ENCODE peak calls at places on chromosomes 16 and 17, in four cellular contexts. O is ACHN; F is NCI-H187; Y is stimulated activated CD4-positive, alpha-beta T cell treated with anti-CD3 and anti-CD28 coated beads, Interleukin-1b, Interleukin-23, amount 100 ng/mL, for 1 hour. Q is an unnamed sample.

GRCh38 chr17:76153202-76153601 is 12.2 kb upstream of the FOXJ1 start:
- DNase-seq in O (no peak), F (no peak), Y (no peak), Q (no peak)

GRCh38 chr16:67509016-67509415 is 19.6 kb upstream of the RIPOR1 start:
- DNase-seq in O (no peak), F (no peak), Y (no peak), Q (no peak)

GRCh38 chr17:50817142-50817751 is 18.1 kb upstream of the WFIKKN2 start:
- DNase-seq in O (peak), F (no peak), Y (peak), Q (no peak)

GRCh38 chr16:68062910-68063393 is 22.2 kb upstream of the NFATC3 start:
- DNase-seq in O (no peak), F (no peak), Y (no peak), Q (no peak)

GRCh38 chr17:29078183-29079045 is 35.5 kb downstream of the PIPOX start:
- DNase-seq in O (no peak), F (no peak), Y (no peak), Q (no peak)

GRCh38 chr17:63347475-63347874 is 98.6 kb downstream of the CYB561 start:
- DNase-seq in O (no peak), F (no peak), Y (no peak), Q (no peak)

GRCh38 chr16:11094838-11095565 is 150.6 kb downstream of the CLEC16A start:
- DNase-seq in O (no peak), F (no peak), Y (no peak), Q (no peak)

GRCh38 chr16:17301184-17301583 is 169.6 kb downstream of the XYLT1 start:
- DNase-seq in O (no peak), F (no peak), Y (no peak), Q (no peak)

GRCh38 chr17:8072339-8072726 is 15.2 kb downstream of the ALOX12B start:
- DNase-seq in O (no peak), F (no peak), Y (no peak), Q (no peak)

GRCh38 chr17:79705674-79706073 is 25.1 kb upstream of the ENPP7 start:
- DNase-seq in O (no peak), F (no peak), Y (no peak), Q (no peak)

GRCh38 chr16:89355686-89356085 is 134.7 kb downstream of the ANKRD11 start:
- DNase-seq in O (no peak), F (no peak), Y (no peak), Q (no peak)

GRCh38 chr16:67935096-67935401 is 1.6 kb downstream of the PSMB10 start:
- DNase-seq in O (no peak), F (no peak), Y (no peak), Q (no peak)

GRCh38 chr16:23706439-23706838 is 6.6 kb downstream of the ERN2 start:
- DNase-seq in O (no peak), F (no peak), Y (no peak), Q (no peak)

GRCh38 chr16:58211245-58211644 is 13.3 kb upstream of the CSNK2A2 start:
- DNase-seq in O (no peak), F (no peak), Y (no peak), Q (no peak)

GRCh38 chr16:71670537-71670936 is 44.6 kb downstream of the MARVELD3 start:
- DNase-seq in O (no peak), F (no peak), Y (no peak), Q (no peak)

GRCh38 chr17:43448720-43449469 is 34.9 kb upstream of the DHX8 start:
- DNase-seq in O (no peak), F (no peak), Y (no peak), Q (no peak)

GRCh38 chr16:19001788-19002187 is 18.1 kb downstream of the TMC7 start:
- DNase-seq in O (peak), F (no peak), Y (no peak), Q (no peak)

GRCh38 chr17:79188048-79188447 is 113.4 kb downstream of the ENGASE start:
- DNase-seq in O (peak), F (peak), Y (no peak), Q (peak)

GRCh38 chr17:50330151-50330753 is 15.7 kb upstream of the XYLT2 start:
- DNase-seq in O (no peak), F (no peak), Y (no peak), Q (no peak)

GRCh38 chr17:77875881-77876509 is 82.5 kb upstream of the TNRC6C start:
- DNase-seq in O (peak), F (no peak), Y (no peak), Q (peak)

GRCh38 chr17:60573139-60573975 is 26.6 kb upstream of the PPM1D start:
- DNase-seq in O (peak), F (no peak), Y (no peak), Q (no peak)

GRCh38 chr16:56352351-56353053 is 72.8 kb downstream of the AMFR start:
- DNase-seq in O (no peak), F (no peak), Y (no peak), Q (no peak)

GRCh38 chr16:24463196-24463945 is 76.0 kb upstream of the RBBP6 start:
- DNase-seq in O (no peak), F (no peak), Y (no peak), Q (no peak)

GRCh38 chr17:82875418-82875856 is 35.6 kb upstream of the ZNF750 start:
- DNase-seq in O (no peak), F (peak), Y (no peak), Q (no peak)